ENCODE peak calls at places on chromosomes 1 and 21, in ten cellular contexts. O is coronary artery, U is breast epithelium, P is PC-3, L is heart right ventricle, Y is HL-60, N is pancreas, M is psoas muscle, C is AG04450, S is cardiac muscle cell. E is an unnamed sample.

GRCh38 chr1:157390646-157391045 is 161.7 kb downstream of the FCRL5 start:
- DNase-seq in C (peak), S (no peak), Y (no peak), U (no peak), N (no peak), O (no peak), M (no peak), L (no peak), P (peak), E (no peak)

GRCh38 chr1:234925440-234926251 is 203.0 kb downstream of the TOMM20 start:
- DNase-seq in C (peak), Y (no peak), P (peak), N (no peak), L (no peak), S (no peak), U (no peak), O (peak), M (no peak), E (no peak)

GRCh38 chr1:28507247-28507645 is 1.4 kb downstream of the RCC1 start:
- DNase-seq in M (no peak), S (peak), P (no peak), O (no peak), N (no peak), C (no peak), L (no peak), U (no peak), Y (peak), E (no peak)

GRCh38 chr1:185961664-185962063 is 227.5 kb downstream of the HMCN1 start:
- DNase-seq in C (no peak), S (no peak), Y (no peak), P (no peak), L (no peak), M (no peak), U (no peak), N (no peak), O (no peak), E (no peak)

GRCh38 chr1:109282497-109282951 is 421 bp downstream of the PSRC1 start:
- DNase-seq in P (no peak), M (no peak), Y (no peak), N (no peak), L (no peak), S (no peak), U (no peak), O (no peak), C (no peak), E (no peak)

GRCh38 chr1:64505232-64505943 is 35.5 kb downstream of the CACHD1 start:
- DNase-seq in L (peak), S (peak), U (no peak), Y (no peak), N (peak), P (no peak), O (no peak), C (no peak), M (peak), E (no peak)

GRCh38 chr1:212132040-212132439 is 96.5 kb downstream of the DTL start:
- DNase-seq in Y (no peak), L (no peak), C (no peak), N (no peak), S (no peak), P (no peak), O (no peak), U (no peak), M (no peak), E (no peak)

GRCh38 chr1:115976900-115977480 is 677 bp downstream of the SLC22A15 start:
- DNase-seq in U (no peak), S (no peak), Y (peak), C (no peak), L (no peak), P (peak), N (no peak), O (no peak), M (no peak), E (no peak)

GRCh38 chr1:24793762-24794161 is 48.5 kb downstream of the CLIC4 start:
- DNase-seq in S (no peak), L (no peak), O (no peak), U (no peak), Y (no peak), N (no peak), M (no peak), C (peak), P (no peak), E (no peak)

GRCh38 chr1:109140384-109140783 is 26.5 kb downstream of the ELAPOR1 start:
- DNase-seq in S (no peak), P (no peak), L (no peak), U (no peak), N (no peak), O (no peak), Y (no peak), C (no peak), M (no peak), E (no peak)

GRCh38 chr21:28193189-28193588 is 799.5 kb downstream of the LTN1 start:
- DNase-seq in U (no peak), S (no peak), L (no peak), Y (no peak), P (peak), O (no peak), N (no peak), C (no peak), M (no peak), E (no peak)

GRCh38 chr1:78019031-78019430 is 14.3 kb downstream of the DNAJB4 start:
- DNase-seq in O (no peak), Y (no peak), M (no peak), C (no peak), P (no peak), L (no peak), N (no peak), U (no peak), S (no peak), E (no peak)

GRCh38 chr1:22025368-22026154 is 24.1 kb downstream of the CELA3A start:
- DNase-seq in L (peak), N (peak), O (peak), C (peak), P (peak), S (peak), M (peak), Y (peak), U (peak), E (peak)

GRCh38 chr1:183653876-183654451 is 848 bp upstream of the APOBEC4 start:
- DNase-seq in O (no peak), P (no peak), M (no peak), S (no peak), Y (no peak), U (no peak), N (no peak), L (no peak), C (no peak), E (no peak)

GRCh38 chr1:93446837-93447451 is 974 bp upstream of the FNBP1L start:
- DNase-seq in C (no peak), P (peak), M (peak), O (no peak), U (no peak), Y (peak), N (peak), L (no peak), S (no peak), E (no peak)
- H3K27ac ChIP-seq in C (no peak), P (no peak), M (peak), O (no peak), U (peak), Y (no peak), N (peak), L (peak), S (no peak), E (peak)

GRCh38 chr1:8702848-8703810 is 114.3 kb downstream of the RERE start:
- DNase-seq in N (peak), Y (peak), O (peak), U (peak), P (peak), L (peak), C (peak), M (peak), S (peak), E (peak)
- TF ChIP-seq CTCF in N (no peak), Y (no peak), O (no peak), U (no peak), P (no peak), L (peak), C (peak), M (peak), S (no peak), E (no peak)

GRCh38 chr1:90717665-90718410 is 736 bp upstream of the BARHL2 start:
- DNase-seq in O (no peak), N (no peak), U (no peak), L (no peak), Y (no peak), C (no peak), P (no peak), S (peak), M (no peak), E (no peak)
- H3K4me3 ChIP-seq in O (peak), N (peak), U (peak), L (peak), Y (no peak), C (peak), P (no peak), S (peak), M (peak), E (no peak)

GRCh38 chr1:62964141-62964540 is 180.2 kb downstream of the ATG4C start:
- DNase-seq in S (no peak), Y (no peak), P (no peak), M (no peak), U (no peak), L (no peak), O (no peak), C (no peak), N (no peak), E (no peak)
- H3K27ac ChIP-seq in S (no peak), Y (no peak), P (no peak), M (no peak), U (no peak), L (no peak), O (no peak), C (no peak), N (no peak), E (no peak)

GRCh38 chr1:161484613-161485012 is 20.6 kb upstream of the FCGR2A start:
- DNase-seq in C (no peak), U (no peak), Y (peak), M (no peak), S (no peak), N (no peak), O (no peak), P (peak), L (no peak), E (no peak)
- TF ChIP-seq CTCF in C (peak), U (no peak), Y (peak), M (no peak), S (peak), N (no peak), O (no peak), P (peak), L (no peak), E (no peak)

DNA sequence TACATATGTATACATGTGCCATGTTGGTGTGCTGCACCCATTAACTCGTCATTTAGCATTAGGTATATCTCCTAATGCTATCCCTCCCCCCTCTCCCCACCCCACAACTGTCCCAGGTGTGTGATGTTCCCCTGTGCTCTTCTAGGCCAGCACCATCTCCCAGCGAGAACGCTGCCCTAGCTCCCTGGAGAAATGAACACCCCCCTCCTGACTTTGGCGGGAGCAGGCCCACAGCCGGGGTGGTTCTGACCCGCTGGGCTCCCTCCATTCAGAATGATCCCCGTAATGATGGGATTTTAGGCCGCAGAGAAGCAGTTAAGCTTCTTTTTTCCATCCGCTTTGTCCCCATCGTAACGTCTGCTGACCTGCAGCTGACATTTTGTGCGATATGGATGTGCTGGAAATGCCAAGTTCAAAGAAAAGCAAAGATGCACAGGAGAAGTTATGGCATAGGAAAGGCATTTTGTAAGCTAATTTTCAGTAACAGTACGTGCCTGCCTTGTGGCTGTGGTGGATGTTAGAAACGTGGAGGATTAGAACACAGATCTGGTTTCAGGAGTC is 39.3 kb downstream of the ELK4 start:
- DNase-seq in C (no peak), L (no peak), Y (no peak), S (no peak), U (no peak), P (no peak), N (no peak), O (no peak), M (no peak), E (peak)
- H3K4me3 ChIP-seq in C (no peak), L (peak), Y (no peak), S (no peak), U (peak), P (no peak), N (peak), O (peak), M (peak), E (peak)

GRCh38 chr1:205793959-205794730 is 18.9 kb downstream of the SLC41A1 start:
- DNase-seq in U (no peak), N (no peak), O (no peak), C (no peak), L (no peak), P (no peak), M (no peak), S (no peak), Y (no peak), E (no peak)
- H3K27ac ChIP-seq in U (no peak), N (no peak), O (no peak), C (no peak), L (no peak), P (no peak), M (no peak), S (peak), Y (no peak), E (no peak)

E was measured in right atrium auricular region.